ENCODE peak calls at places on chromosome 9, in ten cellular contexts. I, W, D, B, M, K, O, H, Y and C are unnamed samples.
A peak's percentile ranks its signal among the peaks of the same experiment; 100 is the strongest.

GRCh38 chr9:114047717-114048116 is 30.4 kb downstream of the AMBP start:
- DNase-seq in I (no peak), W (no peak), D (no peak), B (peak; percentile 4), M (no peak), K (no peak), O (no peak), H (peak; percentile 10), Y (peak; percentile 22), C (peak; percentile 8)

GRCh38 chr9:14768561-14769234 is 46.2 kb upstream of the CER1 start:
- DNase-seq in I (no peak), W (no peak), D (no peak), B (peak; percentile 34), M (peak; percentile 42), K (peak; percentile 57), O (no peak), H (peak; percentile 46), Y (peak; percentile 79), C (peak; percentile 56)

GRCh38 chr9:108056805-108057386 is 567.3 kb upstream of the KLF4 start:
- DNase-seq in I (no peak), W (no peak), D (no peak), B (peak; percentile 69), M (no peak), K (peak; percentile 57), O (no peak), H (peak; percentile 94), Y (peak; percentile 76), C (peak; percentile 94)

GRCh38 chr9:99660191-99660636 is 161.5 kb upstream of the NR4A3 start:
- DNase-seq in I (peak; percentile 5), W (no peak), D (no peak), B (no peak), M (peak; percentile 30), K (no peak), O (peak; percentile 22), H (no peak), Y (no peak), C (no peak)

GRCh38 chr9:3262831-3263544 is 262.8 kb downstream of the RFX3 start:
- DNase-seq in I (no peak), W (no peak), D (no peak), B (no peak), M (no peak), K (no peak), O (no peak), H (no peak), Y (no peak), C (no peak)

GRCh38 chr9:111752455-111752854 is 42.3 kb downstream of the SHOC1 start:
- DNase-seq in I (no peak), W (no peak), D (no peak), B (peak; percentile 30), M (no peak), K (no peak), O (no peak), H (peak; percentile 59), Y (peak; percentile 51), C (peak; percentile 73)

GRCh38 chr9:131667576-131667975 is 72.3 kb downstream of the RAPGEF1 start:
- DNase-seq in I (no peak), W (no peak), D (no peak), B (no peak), M (no peak), K (no peak), O (no peak), H (no peak), Y (no peak), C (no peak)

GRCh38 chr9:109399258-109399767 is 78.5 kb upstream of the EPB41L4B start:
- DNase-seq in I (no peak), W (no peak), D (no peak), B (no peak), M (peak; percentile 90), K (no peak), O (no peak), H (no peak), Y (no peak), C (no peak)

GRCh38 chr9:68747043-68747533 is 42.0 kb downstream of the PIP5K1B start:
- DNase-seq in I (no peak), W (no peak), D (no peak), B (no peak), M (no peak), K (no peak), O (no peak), H (peak; percentile 33), Y (no peak), C (peak; percentile 12)

GRCh38 chr9:136206602-136207333 is 1.8 kb upstream of the LHX3 start:
- DNase-seq in I (no peak), W (no peak), D (no peak), B (no peak), M (peak; percentile 53), K (no peak), O (no peak), H (no peak), Y (no peak), C (no peak)

GRCh38 chr9:7105095-7105494 is 347.3 kb downstream of the KDM4C start:
- DNase-seq in I (no peak), W (no peak), D (no peak), B (no peak), M (no peak), K (no peak), O (no peak), H (peak; percentile 12), Y (no peak), C (no peak)

GRCh38 chr9:114995681-114996221 is 65.4 kb upstream of the TNFSF8 start:
- DNase-seq in I (no peak), W (no peak), D (no peak), B (no peak), M (no peak), K (no peak), O (no peak), H (peak; percentile 31), Y (no peak), C (no peak)

GRCh38 chr9:1869843-1870242 is 145.3 kb upstream of the SMARCA2 start:
- DNase-seq in I (no peak), W (no peak), D (no peak), B (no peak), M (peak; percentile 65), K (peak; percentile 16), O (no peak), H (no peak), Y (peak; percentile 41), C (peak; percentile 27)

GRCh38 chr9:131719262-131719908 is 20.5 kb downstream of the RAPGEF1 start:
- DNase-seq in I (no peak), W (no peak), D (no peak), B (no peak), M (no peak), K (no peak), O (no peak), H (peak; percentile 37), Y (no peak), C (no peak)

GRCh38 chr9:19127881-19128719 is 808 bp upstream of the PLIN2 start:
- DNase-seq in I (no peak), W (no peak), D (no peak), B (no peak), M (no peak), K (no peak), O (no peak), H (no peak), Y (no peak), C (no peak)

GRCh38 chr9:104810421-104811339 is 46.8 kb downstream of the NIPSNAP3B start:
- DNase-seq in I (peak; percentile 6), W (no peak), D (peak; percentile 44), B (peak; percentile 16), M (peak; percentile 70), K (peak; percentile 33), O (no peak), H (peak; percentile 54), Y (peak; percentile 90), C (peak; percentile 70)

GRCh38 chr9:94916956-94917355 is 190.5 kb downstream of the AOPEP start:
- DNase-seq in I (no peak), W (no peak), D (no peak), B (no peak), M (no peak), K (no peak), O (no peak), H (no peak), Y (peak; percentile 73), C (peak; percentile 69)

GRCh38 chr9:114960276-114960675 is 29.9 kb upstream of the TNFSF8 start:
- DNase-seq in I (no peak), W (no peak), D (no peak), B (no peak), M (no peak), K (no peak), O (no peak), H (no peak), Y (no peak), C (no peak)

GRCh38 chr9:16352791-16353401 is 517.6 kb downstream of the BNC2 start:
- DNase-seq in I (no peak), W (no peak), D (no peak), B (peak; percentile 41), M (peak; percentile 1), K (peak; percentile 22), O (no peak), H (peak; percentile 89), Y (peak; percentile 67), C (peak; percentile 59)

GRCh38 chr9:129640086-129640870 is 1.7 kb downstream of the ASB6 start:
- DNase-seq in I (no peak), W (no peak), D (no peak), B (no peak), M (peak; percentile 78), K (no peak), O (no peak), H (peak; percentile 79), Y (no peak), C (no peak)

GRCh38 chr9:124355032-124355940 is 60.0 kb downstream of the PSMB7 start:
- DNase-seq in I (no peak), W (no peak), D (no peak), B (no peak), M (no peak), K (no peak), O (no peak), H (no peak), Y (no peak), C (no peak)

GRCh38 chr9:35914307-35914807 is 5.1 kb downstream of the SPAAR start:
- DNase-seq in I (no peak), W (no peak), D (peak; percentile 79), B (no peak), M (no peak), K (peak; percentile 25), O (no peak), H (peak; percentile 32), Y (no peak), C (no peak)

GRCh38 chr9:69122086-69122390 is 52.0 kb upstream of the TJP2 start:
- DNase-seq in I (peak; percentile 65), W (no peak), D (peak; percentile 56), B (peak; percentile 62), M (no peak), K (peak; percentile 68), O (peak; percentile 49), H (peak; percentile 29), Y (peak; percentile 48), C (peak; percentile 45)

GRCh38 chr9:13707635-13708410 is 428.3 kb upstream of the MPDZ start:
- DNase-seq in I (no peak), W (no peak), D (no peak), B (no peak), M (no peak), K (no peak), O (no peak), H (no peak), Y (peak; percentile 91), C (peak; percentile 94)

GRCh38 chr9:2620876-2621677 is 510 bp upstream of the VLDLR start:
- DNase-seq in I (peak; percentile 67), W (peak; percentile 23), D (peak; percentile 83), B (peak; percentile 81), M (peak; percentile 94), K (peak; percentile 94), O (peak; percentile 67), H (peak; percentile 69), Y (peak; percentile 44), C (peak; percentile 80)